ENCODE peak calls at places on chromosome 14, in seven cellular contexts. A is AG04450, Y is transverse colon, R is lower leg skin, D is lung, M is HL-60, K is uterus. W is an unnamed sample.

GRCh38 chr14:41570415-41571155 is 36.1 kb upstream of the LRFN5 start:
- DNase-seq in R (no peak), D (no peak), M (no peak), Y (no peak), K (no peak), A (no peak), W (no peak)

GRCh38 chr14:54211562-54212308 is 185.1 kb upstream of the CDKN3 start:
- DNase-seq in A (no peak), Y (no peak), D (no peak), M (no peak), K (no peak), R (no peak), W (no peak)

GRCh38 chr14:75328575-75328974 is 49.9 kb downstream of the FOS start:
- DNase-seq in Y (no peak), M (no peak), A (no peak), D (no peak), R (no peak), K (no peak), W (no peak)

GRCh38 chr14:29927596-29928341 is at the start of gene PRKD1:
- DNase-seq in A (no peak), R (no peak), M (no peak), D (peak; percentile 59), Y (peak; percentile 51), K (peak; percentile 54), W (no peak)

GRCh38 chr14:76863724-76864407 is 37.7 kb downstream of the LRRC74A start:
- DNase-seq in K (peak; percentile 42), M (peak; percentile 74), R (peak; percentile 49), A (no peak), D (peak; percentile 61), Y (peak; percentile 23), W (no peak)

GRCh38 chr14:25411933-25412757 is 362.2 kb upstream of the STXBP6 start:
- DNase-seq in D (no peak), K (no peak), R (no peak), Y (no peak), A (no peak), M (no peak), W (no peak)

GRCh38 chr14:25431211-25432076 is 381.5 kb upstream of the STXBP6 start:
- DNase-seq in R (no peak), M (no peak), D (no peak), K (no peak), A (no peak), Y (peak; percentile 19), W (no peak)

GRCh38 chr14:92924247-92924646 is 1.3 kb downstream of the CHGA start:
- DNase-seq in R (no peak), A (no peak), Y (no peak), M (no peak), D (no peak), K (no peak), W (no peak)

GRCh38 chr14:105165134-105165704 is 3.4 kb downstream of the JAG2 start:
- DNase-seq in K (no peak), M (no peak), D (no peak), A (no peak), R (no peak), Y (peak; percentile 32), W (no peak)

GRCh38 chr14:56170877-56171422 is 52.7 kb downstream of the PELI2 start:
- DNase-seq in D (no peak), A (no peak), Y (no peak), M (no peak), K (no peak), R (no peak), W (no peak)

GRCh38 chr14:64549805-64550538 is at the start of gene PPP1R36:
- DNase-seq in K (no peak), R (no peak), M (no peak), A (no peak), D (peak; percentile 39), Y (peak; percentile 81), W (no peak)

GRCh38 chr14:59213368-59214315 is 25.2 kb downstream of the DAAM1 start:
- DNase-seq in M (no peak), K (no peak), Y (no peak), A (peak; percentile 23), R (no peak), D (no peak), W (no peak)

GRCh38 chr14:36313206-36313605 is 7.2 kb downstream of the MBIP start:
- DNase-seq in M (no peak), A (no peak), R (no peak), D (no peak), Y (no peak), K (no peak), W (no peak)

GRCh38 chr14:81826080-81826479 is 292.4 kb upstream of the SEL1L start:
- DNase-seq in Y (no peak), D (no peak), M (no peak), K (no peak), A (no peak), R (no peak), W (no peak)

GRCh38 chr14:81298122-81298521 is 77.4 kb upstream of the GTF2A1 start:
- DNase-seq in M (no peak), K (no peak), R (no peak), Y (no peak), D (no peak), A (no peak), W (no peak)

GRCh38 chr14:94439453-94440057 is 13.0 kb downstream of the SERPINA11 start:
- DNase-seq in R (no peak), Y (no peak), K (no peak), M (no peak), D (no peak), A (no peak), W (no peak)

DNA sequence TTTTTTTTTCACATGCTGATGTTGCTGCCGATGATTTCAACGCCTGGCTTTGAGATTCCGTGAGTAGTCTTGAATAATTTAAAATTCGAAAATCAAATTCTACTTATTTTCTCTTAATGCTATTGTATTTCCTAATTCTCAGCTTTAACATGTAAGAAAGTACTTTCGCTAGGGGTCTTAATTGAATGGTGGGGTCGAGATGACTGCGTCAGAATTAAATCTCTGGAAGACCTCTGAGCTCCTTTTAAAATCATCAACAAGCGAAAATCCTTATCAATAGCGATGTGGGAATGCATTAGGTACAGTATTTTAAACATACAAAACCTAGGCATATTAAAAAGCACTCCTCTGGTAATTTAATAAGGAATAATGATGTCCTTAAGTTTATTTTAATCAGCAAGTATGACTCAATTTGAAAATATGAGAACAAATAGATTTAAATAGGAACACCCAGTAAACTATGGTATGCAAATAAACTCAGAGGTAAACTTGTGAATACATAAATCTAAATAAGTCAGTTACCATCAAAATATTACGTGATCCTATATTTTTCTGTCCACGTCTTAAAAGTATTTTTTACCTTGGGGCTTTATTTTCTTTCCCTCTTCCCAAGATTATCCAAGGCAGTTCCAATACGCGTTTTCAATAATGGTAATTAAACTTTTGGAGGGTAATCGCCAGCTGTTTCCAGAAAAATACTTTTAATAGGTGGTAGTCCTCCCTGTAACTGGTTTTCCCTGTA is 1.4 kb downstream of the FOXA1 start:
- DNase-seq in Y (no peak), D (no peak), R (no peak), A (no peak), M (no peak), K (no peak), W (no peak)
- H3K4me3 ChIP-seq in Y (peak overlapping the region; percentile 68), D (no peak overlapping the region), R (no peak overlapping the region), A (no peak overlapping the region), M (no peak overlapping the region), K (no peak overlapping the region), W (no peak overlapping the region)

GRCh38 chr14:23057757-23058653 is 685 bp upstream of the CDH24 start:
- DNase-seq in R (peak; percentile 80), Y (peak; percentile 92), M (peak; percentile 80), K (peak; percentile 89), A (peak; percentile 45), D (peak; percentile 88), W (peak; percentile 59)
- TF ChIP-seq CTCF in R (no peak), Y (peak; percentile 95), M (peak; percentile 84), K (peak; percentile 92), A (peak; percentile 96), D (peak; percentile 91), W (peak; percentile 95)

GRCh38 chr14:67270354-67270753 is 29.1 kb downstream of the PALS1 start:
- DNase-seq in D (no peak), Y (no peak), A (no peak), M (no peak), R (no peak), K (no peak), W (no peak)
- H3K4me3 ChIP-seq in D (no peak overlapping the region), Y (no peak overlapping the region), A (no peak overlapping the region), M (no peak overlapping the region), R (no peak overlapping the region), K (no peak overlapping the region), W (no peak overlapping the region)

GRCh38 chr14:72516936-72517408 is 376.9 kb downstream of the DPF3 start:
- DNase-seq in M (no peak), D (peak; percentile 55), K (peak; percentile 22), R (peak; percentile 44), A (peak; percentile 77), Y (peak; percentile 69), W (peak; percentile 66)

GRCh38 chr14:72521045-72521444 is 372.9 kb downstream of the DPF3 start:
- DNase-seq in A (no peak), R (no peak), D (no peak), Y (no peak), M (no peak), K (no peak), W (no peak)

GRCh38 chr14:72518809-72519377 is 375.0 kb downstream of the DPF3 start:
- DNase-seq in Y (no peak), R (no peak), K (no peak), A (no peak), D (no peak), M (no peak), W (no peak)

GRCh38 chr14:72517736-72518135 is 376.2 kb downstream of the DPF3 start:
- DNase-seq in M (no peak), A (no peak), R (no peak), K (no peak), Y (no peak), D (no peak), W (no peak)

DNA sequence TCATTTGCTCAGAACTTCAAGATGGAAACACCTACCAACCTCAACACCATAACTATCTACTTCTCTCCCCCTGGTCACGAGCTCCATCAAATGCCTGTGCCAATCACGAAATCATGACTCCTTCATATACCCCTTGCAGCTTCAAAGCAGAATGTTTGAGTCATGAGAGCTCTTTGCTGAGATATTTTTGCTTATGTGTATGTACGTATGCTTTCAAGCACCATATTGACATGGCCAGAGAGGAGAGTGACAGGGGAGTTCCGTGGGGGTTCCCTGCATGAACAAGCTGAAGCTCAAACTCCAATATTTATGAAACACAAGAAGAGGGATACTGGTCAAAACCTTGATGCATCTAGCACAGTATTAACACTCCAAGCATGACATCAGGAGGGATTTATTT is 374.4 kb downstream of the DPF3 start:
- DNase-seq in M (no peak), Y (no peak), R (no peak), K (no peak), A (no peak), D (no peak), W (no peak)
- TF ChIP-seq CTCF in M (no peak), Y (no peak), R (no peak), K (no peak), A (no peak), D (no peak), W (no peak)

GRCh38 chr14:21261824-21262223 is 7.4 kb downstream of the HNRNPC start:
- DNase-seq in Y (no peak), K (no peak), M (no peak), D (no peak), R (no peak), A (no peak), W (no peak)
- H3K4me3 ChIP-seq in Y (no peak overlapping the region), K (no peak overlapping the region), M (no peak overlapping the region), D (no peak overlapping the region), R (no peak overlapping the region), A (no peak overlapping the region), W (no peak overlapping the region)